ENCODE peak calls at places on chromosomes 11 and 22, in six cellular contexts. N is stimulated activated CD4-positive, alpha-beta T cell treated with anti-CD3 and anti-CD28 coated beads, Interleukin-2, amount 100 ng/mL, for 4 hours; R is B cell; H is H7; B is NCI-H226; A is neural crest cell. P is an unnamed sample.

GRCh38 chr22:49689255-49689770 is 138.4 kb downstream of the BRD1 start:
- DNase-seq in N (no peak), R (no peak), H (no peak), B (no peak), A (no peak), P (no peak)

GRCh38 chr11:12214751-12215150 is 104.4 kb downstream of the MICAL2 start:
- DNase-seq in N (no peak), R (no peak), H (no peak), B (peak), A (no peak), P (no peak)

GRCh38 chr11:130001491-130002351 is 914 bp downstream of the PRDM10 start:
- DNase-seq in N (peak), R (peak), H (no peak), B (no peak), A (no peak), P (peak)

GRCh38 chr11:86442827-86443226 is 68.1 kb downstream of the CCDC81 start:
- DNase-seq in N (no peak), R (no peak), H (no peak), B (no peak), A (no peak), P (no peak)

GRCh38 chr11:60960405-60960804 is 8.4 kb upstream of the SLC15A3 start:
- DNase-seq in N (no peak), R (no peak), H (no peak), B (no peak), A (no peak), P (peak)

GRCh38 chr22:30948930-30949342 is 19.6 kb downstream of the MORC2 start:
- DNase-seq in N (no peak), R (no peak), H (no peak), B (no peak), A (no peak), P (no peak)

GRCh38 chr11:45563801-45564200 is 101.6 kb downstream of the CHST1 start:
- DNase-seq in N (no peak), R (no peak), H (no peak), B (no peak), A (no peak), P (no peak)

GRCh38 chr22:48717076-48717810 is 1110.4 kb downstream of the BRD1 start:
- DNase-seq in N (no peak), R (no peak), H (peak), B (no peak), A (no peak), P (no peak)

GRCh38 chr11:33551051-33551450 is 149.6 kb downstream of the C11orf91 start:
- DNase-seq in N (no peak), R (no peak), H (no peak), B (no peak), A (no peak), P (no peak)

GRCh38 chr11:111001986-111002616 is 243.4 kb upstream of the POU2AF2 start:
- DNase-seq in N (no peak), R (no peak), H (no peak), B (peak), A (no peak), P (no peak)

GRCh38 chr11:33234397-33235168 is 22.6 kb upstream of the HIPK3 start:
- DNase-seq in N (no peak), R (no peak), H (no peak), B (no peak), A (no peak), P (no peak)

GRCh38 chr22:33891992-33892391 is 28.3 kb downstream of the LARGE1 start:
- DNase-seq in N (no peak), R (no peak), H (no peak), B (no peak), A (no peak), P (no peak)

GRCh38 chr22:26734339-26735018 is 77.1 kb downstream of the MIAT start:
- DNase-seq in N (no peak), R (no peak), H (no peak), B (no peak), A (no peak), P (no peak)

GRCh38 chr11:117621226-117621625 is 175.8 kb downstream of the DSCAML1 start:
- DNase-seq in N (no peak), R (no peak), H (no peak), B (no peak), A (no peak), P (peak)

GRCh38 chr22:23820748-23821211 is 18.0 kb downstream of the DERL3 start:
- DNase-seq in N (no peak), R (no peak), H (no peak), B (no peak), A (no peak), P (no peak)

GRCh38 chr11:86923993-86924766 is 31.0 kb downstream of the FZD4 start:
- DNase-seq in N (no peak), R (no peak), H (peak), B (peak), A (no peak), P (peak)

GRCh38 chr11:8989411-8989810 is 14.4 kb downstream of the NRIP3 start:
- DNase-seq in N (no peak), R (no peak), H (peak), B (peak), A (no peak), P (no peak)

GRCh38 chr22:33357894-33358440 is 299.8 kb upstream of the SYN3 start:
- DNase-seq in N (no peak), R (no peak), H (no peak), B (no peak), A (no peak), P (no peak)

GRCh38 chr11:1554981-1555712 is 16.9 kb downstream of the DUSP8 start:
- DNase-seq in N (no peak), R (peak), H (no peak), B (no peak), A (no peak), P (no peak)

GRCh38 chr11:108938604-108939003 is 273.7 kb downstream of the DDX10 start:
- DNase-seq in N (no peak), R (no peak), H (no peak), B (no peak), A (no peak), P (no peak)

GRCh38 chr11:17643506-17644405 is 75.6 kb upstream of the MYOD1 start:
- DNase-seq in N (no peak), R (no peak), H (peak), B (no peak), A (no peak), P (no peak)

GRCh38 chr11:74636633-74637184 is 44.3 kb downstream of the POLD3 start:
- DNase-seq in N (no peak), R (no peak), H (no peak), B (peak), A (no peak), P (no peak)

GRCh38 chr11:75356613-75357012 is 5.2 kb upstream of the ARRB1 start:
- DNase-seq in N (no peak), R (no peak), H (no peak), B (no peak), A (no peak), P (no peak)

GRCh38 chr22:45502215-45503070 is at the start of gene FBLN1:
- DNase-seq in N (no peak), R (peak), H (peak), B (no peak), A (peak), P (peak)

GRCh38 chr11:123159146-123159857 is 35.7 kb downstream of the CLMP start:
- DNase-seq in N (no peak), R (no peak), H (no peak), B (no peak), A (no peak), P (no peak)

GRCh38 chr11:69791266-69791665 is 16.1 kb upstream of the FGF4 start:
- DNase-seq in N (no peak), R (no peak), H (no peak), B (peak), A (no peak), P (no peak)

GRCh38 chr11:120239713-120240640 is at the start of gene POU2F3:
- DNase-seq in N (no peak), R (no peak), H (peak), B (no peak), A (no peak), P (peak)

GRCh38 chr11:63869171-63869591 is 30.3 kb downstream of the MARK2 start:
- DNase-seq in N (no peak), R (no peak), H (no peak), B (no peak), A (no peak), P (no peak)